ENCODE peak calls at places on chromosomes 7 and 10, in nine cellular contexts. A, I, X, K, B, O, Q, U and W are unnamed samples.

GRCh38 chr7:18495412-18496335 is at the start of gene HDAC9:
- DNase-seq in Q (no peak), O (no peak), B (peak; percentile 25), A (no peak), I (no peak), K (no peak), X (peak; percentile 16), U (peak; percentile 50), W (no peak)

GRCh38 chr7:135659159-135659837 is 3.0 kb upstream of the STMP1 start:
- DNase-seq in A (no peak), B (no peak), K (no peak), O (no peak), Q (no peak), X (no peak), U (no peak), I (no peak), W (no peak)

GRCh38 chr7:117505238-117505637 is 25.4 kb downstream of the CFTR start:
- DNase-seq in Q (no peak), U (no peak), I (no peak), K (no peak), O (no peak), X (no peak), B (no peak), A (no peak), W (no peak)

GRCh38 chr7:112337177-112337576 is 113.1 kb upstream of the IFRD1 start:
- DNase-seq in O (no peak), I (no peak), A (no peak), U (no peak), X (no peak), K (no peak), Q (no peak), B (no peak), W (no peak)

GRCh38 chr7:98079891-98080653 is 26.6 kb upstream of the LMTK2 start:
- DNase-seq in X (no peak), I (no peak), U (no peak), Q (no peak), K (no peak), O (no peak), A (no peak), B (no peak), W (no peak)

GRCh38 chr7:155660059-155660757 is 15.7 kb downstream of the RBM33 start:
- DNase-seq in K (no peak), Q (no peak), A (no peak), B (no peak), I (no peak), U (peak; percentile 36), X (peak; percentile 75), O (no peak), W (no peak)

GRCh38 chr7:8216291-8216690 is 45.7 kb downstream of the ICA1 start:
- DNase-seq in X (no peak), K (no peak), I (no peak), A (no peak), O (no peak), B (no peak), U (no peak), Q (no peak), W (no peak)

GRCh38 chr7:143369678-143370651 is 7.5 kb upstream of the FAM131B start:
- DNase-seq in A (no peak), U (no peak), X (no peak), I (no peak), O (no peak), Q (no peak), K (no peak), B (no peak), W (no peak)

GRCh38 chr10:4736608-4737007 is 89.4 kb upstream of the AKR1E2 start:
- DNase-seq in X (no peak), I (no peak), A (no peak), O (no peak), B (no peak), K (no peak), Q (no peak), U (no peak), W (no peak)

GRCh38 chr10:49128854-49129253 is 5.0 kb downstream of the FAM170B start:
- DNase-seq in I (no peak), B (no peak), Q (no peak), O (no peak), X (no peak), K (no peak), A (no peak), U (no peak), W (no peak)

GRCh38 chr7:6157685-6158423 is 114.6 kb downstream of the CYTH3 start:
- DNase-seq in X (no peak), K (no peak), U (no peak), B (no peak), O (no peak), A (no peak), Q (no peak), I (no peak), W (no peak)

GRCh38 chr7:90594791-90595317 is 1.3 kb upstream of the CDK14 start:
- DNase-seq in Q (no peak), B (peak; percentile 15), U (peak; percentile 97), X (no peak), K (no peak), I (no peak), O (no peak), A (no peak), W (no peak)

GRCh38 chr10:77195101-77195500 is 442.5 kb downstream of the KCNMA1 start:
- DNase-seq in K (no peak), U (peak; percentile 79), Q (no peak), B (no peak), O (no peak), I (no peak), X (no peak), A (no peak), W (no peak)

GRCh38 chr10:13206546-13207443 is 27.4 kb downstream of the UCMA start:
- DNase-seq in K (no peak), A (no peak), X (no peak), B (peak; percentile 13), O (no peak), I (no peak), Q (no peak), U (peak; percentile 33), W (no peak)

GRCh38 chr7:29811597-29811996 is 5.3 kb downstream of the WIPF3 start:
- DNase-seq in Q (no peak), B (no peak), U (no peak), I (no peak), X (no peak), A (no peak), K (no peak), O (no peak), W (no peak)

GRCh38 chr10:70234668-70235447 is 1.6 kb upstream of the PPA1 start:
- DNase-seq in K (no peak), O (no peak), Q (no peak), X (no peak), A (no peak), I (no peak), U (no peak), B (no peak), W (no peak)

GRCh38 chr7:132557489-132558044 is 18.7 kb downstream of the PLXNA4 start:
- DNase-seq in K (no peak), A (no peak), Q (no peak), O (no peak), X (no peak), U (no peak), B (no peak), I (no peak), W (no peak)

GRCh38 chr10:21953585-21954057 is 49.9 kb downstream of the DNAJC1 start:
- DNase-seq in K (no peak), O (no peak), A (no peak), B (no peak), X (peak; percentile 50), I (no peak), Q (no peak), U (peak; percentile 81), W (no peak)

GRCh38 chr10:78651287-78651686 is 417.5 kb upstream of the ZMIZ1 start:
- DNase-seq in K (no peak), O (no peak), Q (no peak), I (no peak), B (no peak), U (no peak), X (no peak), A (no peak), W (no peak)

GRCh38 chr10:21860718-21861117 is 142.8 kb downstream of the DNAJC1 start:
- DNase-seq in B (no peak), O (no peak), K (no peak), X (no peak), A (no peak), Q (no peak), I (no peak), U (peak; percentile 42), W (no peak)

GRCh38 chr7:102304668-102305067 is 18.0 kb downstream of the SH2B2 start:
- DNase-seq in B (no peak), U (no peak), O (no peak), I (no peak), X (no peak), K (no peak), Q (no peak), A (no peak), W (no peak)

GRCh38 chr10:113680172-113681111 is 730 bp downstream of the CASP7 start:
- DNase-seq in B (peak; percentile 28), Q (peak; percentile 10), A (peak; percentile 2), O (no peak), I (peak; percentile 51), U (peak; percentile 93), K (peak; percentile 14), X (peak; percentile 36), W (no peak)

GRCh38 chr10:11793762-11794479 is 29.2 kb upstream of the PROSER2 start:
- DNase-seq in K (no peak), U (peak; percentile 90), B (no peak), Q (no peak), A (no peak), X (no peak), O (no peak), I (no peak), W (no peak)

GRCh38 chr7:28848906-28849305 is 109.2 kb downstream of the TRIL start:
- DNase-seq in I (no peak), X (no peak), K (no peak), B (no peak), A (no peak), Q (no peak), U (no peak), O (no peak), W (no peak)

GRCh38 chr10:71448146-71448545 is 51.4 kb downstream of the CDH23 start:
- DNase-seq in Q (no peak), X (no peak), U (no peak), A (no peak), B (no peak), I (no peak), O (no peak), K (no peak), W (no peak)

GRCh38 chr10:125785831-125786230 is 10.2 kb upstream of the MMP21 start:
- DNase-seq in Q (no peak), K (no peak), O (no peak), U (no peak), X (no peak), B (no peak), A (no peak), I (no peak), W (no peak)

GRCh38 chr10:113866551-113867394 is 12.3 kb downstream of the NHLRC2 start:
- DNase-seq in A (no peak), X (no peak), K (no peak), I (no peak), Q (no peak), U (no peak), O (no peak), B (no peak), W (no peak)

GRCh38 chr7:80133361-80134104 is 1.1 kb upstream of the GNAI1 start:
- DNase-seq in U (peak; percentile 94), Q (no peak), I (no peak), A (no peak), X (no peak), B (no peak), K (no peak), O (no peak), W (no peak)

GRCh38 chr10:104279550-104280259 is 10.7 kb downstream of the GSTO2 start:
- DNase-seq in O (no peak), K (no peak), U (no peak), A (no peak), I (no peak), Q (no peak), B (no peak), X (no peak), W (no peak)

GRCh38 chr7:47391726-47392125 is 190.2 kb downstream of the TNS3 start:
- DNase-seq in U (no peak), K (no peak), O (no peak), A (no peak), X (no peak), Q (no peak), B (no peak), I (no peak), W (no peak)

GRCh38 chr7:106038916-106039315 is 73.2 kb downstream of the SYPL1 start:
- DNase-seq in O (no peak), B (no peak), X (no peak), Q (no peak), A (no peak), U (no peak), K (no peak), I (no peak), W (no peak)